ENCODE peak calls at places on chromosomes 7 and 10, in five cellular contexts. N is upper lobe of left lung, D is Peyer's patch, B is spleen, S is kidney. K is an unnamed sample.

GRCh38 chr10:77405771-77406241 is 231.8 kb downstream of the KCNMA1 start:
- DNase-seq in N (peak; percentile 91), D (no peak), B (no peak), S (peak; percentile 89), K (peak; percentile 60)

GRCh38 chr7:111103678-111104274 is 12.8 kb downstream of the LRRN3 start:
- DNase-seq in N (no peak), D (no peak), B (no peak), S (no peak), K (no peak)

GRCh38 chr7:7639421-7639820 is 1.1 kb upstream of the UMAD1 start:
- DNase-seq in N (no peak), D (no peak), B (no peak), S (no peak), K (no peak)

GRCh38 chr10:12590682-12591642 is 241.6 kb downstream of the CAMK1D start:
- DNase-seq in N (no peak), D (no peak), B (no peak), S (no peak), K (no peak)

GRCh38 chr10:21724695-21725371 is 190.8 kb downstream of the MLLT10 start:
- DNase-seq in N (peak; percentile 91), D (peak; percentile 64), B (no peak), S (peak; percentile 84), K (peak; percentile 100)

GRCh38 chr7:18363751-18364402 is 131.7 kb upstream of the HDAC9 start:
- DNase-seq in N (no peak), D (no peak), B (no peak), S (no peak), K (no peak)

GRCh38 chr7:121797283-121798037 is 75.5 kb upstream of the PTPRZ1 start:
- DNase-seq in N (no peak), D (no peak), B (no peak), S (no peak), K (peak; percentile 0)

GRCh38 chr10:48526371-48526821 is 78.5 kb downstream of the ARHGAP22 start:
- DNase-seq in N (no peak), D (no peak), B (no peak), S (peak; percentile 34), K (peak; percentile 65)

GRCh38 chr10:759898-760477 is 70.5 kb upstream of the DIP2C start:
- DNase-seq in N (no peak), D (no peak), B (peak; percentile 24), S (no peak), K (no peak)

GRCh38 chr7:44310221-44310848 is 15.1 kb downstream of the CAMK2B start:
- DNase-seq in N (peak; percentile 20), D (no peak), B (peak; percentile 60), S (no peak), K (no peak)

GRCh38 chr7:78226059-78226658 is 427.6 kb downstream of the PHTF2 start:
- DNase-seq in N (no peak), D (no peak), B (no peak), S (no peak), K (peak; percentile 50)

GRCh38 chr7:133837248-133837647 is 289.9 kb upstream of the LRGUK start:
- DNase-seq in N (no peak), D (no peak), B (no peak), S (no peak), K (no peak)

GRCh38 chr7:50721160-50721559 is 61.5 kb downstream of the GRB10 start:
- DNase-seq in N (no peak), D (no peak), B (no peak), S (no peak), K (no peak)

GRCh38 chr7:128947854-128948253 is 10.1 kb downstream of the IRF5 start:
- DNase-seq in N (no peak), D (no peak), B (no peak), S (no peak), K (no peak)

GRCh38 chr10:77431980-77432379 is 205.6 kb downstream of the KCNMA1 start:
- DNase-seq in N (no peak), D (no peak), B (no peak), S (no peak), K (no peak)

GRCh38 chr10:110516815-110517492 is 19.2 kb downstream of the DUSP5 start:
- DNase-seq in N (no peak), D (no peak), B (no peak), S (no peak), K (no peak)

GRCh38 chr7:90424720-90425119 is 21.5 kb downstream of the CLDN12 start:
- DNase-seq in N (no peak), D (no peak), B (no peak), S (no peak), K (no peak)

GRCh38 chr7:3106353-3106752 is 62.7 kb upstream of the CARD11 start:
- DNase-seq in N (peak; percentile 20), D (no peak), B (no peak), S (no peak), K (no peak)

GRCh38 chr10:124966008-124966407 is 24.1 kb downstream of the ZRANB1 start:
- DNase-seq in N (no peak), D (no peak), B (no peak), S (no peak), K (no peak)

GRCh38 chr7:155557778-155558177 is 11.4 kb upstream of the CNPY1 start:
- DNase-seq in N (no peak), D (no peak), B (peak; percentile 42), S (peak; percentile 63), K (no peak)

GRCh38 chr10:123227706-123228105 is 73.5 kb downstream of the BUB3 start:
- DNase-seq in N (no peak), D (no peak), B (no peak), S (no peak), K (no peak)

GRCh38 chr7:32436529-32436928 is 53.7 kb downstream of the LSM5 start:
- DNase-seq in N (no peak), D (no peak), B (no peak), S (no peak), K (no peak)

GRCh38 chr10:74586088-74586585 is 240.3 kb upstream of the KAT6B start:
- DNase-seq in N (no peak), D (peak; percentile 27), B (no peak), S (no peak), K (no peak)

GRCh38 chr7:17916786-17917185 is 23.5 kb downstream of the SNX13 start:
- DNase-seq in N (no peak), D (no peak), B (no peak), S (no peak), K (no peak)

GRCh38 chr7:102044984-102045673 is 227.7 kb downstream of the CUX1 start:
- DNase-seq in N (no peak), D (no peak), B (no peak), S (peak; percentile 88), K (peak; percentile 85)

GRCh38 chr10:122239578-122240257 is 31.4 kb upstream of the BTBD16 start:
- DNase-seq in N (no peak), D (no peak), B (peak; percentile 45), S (no peak), K (peak; percentile 17)

DNA sequence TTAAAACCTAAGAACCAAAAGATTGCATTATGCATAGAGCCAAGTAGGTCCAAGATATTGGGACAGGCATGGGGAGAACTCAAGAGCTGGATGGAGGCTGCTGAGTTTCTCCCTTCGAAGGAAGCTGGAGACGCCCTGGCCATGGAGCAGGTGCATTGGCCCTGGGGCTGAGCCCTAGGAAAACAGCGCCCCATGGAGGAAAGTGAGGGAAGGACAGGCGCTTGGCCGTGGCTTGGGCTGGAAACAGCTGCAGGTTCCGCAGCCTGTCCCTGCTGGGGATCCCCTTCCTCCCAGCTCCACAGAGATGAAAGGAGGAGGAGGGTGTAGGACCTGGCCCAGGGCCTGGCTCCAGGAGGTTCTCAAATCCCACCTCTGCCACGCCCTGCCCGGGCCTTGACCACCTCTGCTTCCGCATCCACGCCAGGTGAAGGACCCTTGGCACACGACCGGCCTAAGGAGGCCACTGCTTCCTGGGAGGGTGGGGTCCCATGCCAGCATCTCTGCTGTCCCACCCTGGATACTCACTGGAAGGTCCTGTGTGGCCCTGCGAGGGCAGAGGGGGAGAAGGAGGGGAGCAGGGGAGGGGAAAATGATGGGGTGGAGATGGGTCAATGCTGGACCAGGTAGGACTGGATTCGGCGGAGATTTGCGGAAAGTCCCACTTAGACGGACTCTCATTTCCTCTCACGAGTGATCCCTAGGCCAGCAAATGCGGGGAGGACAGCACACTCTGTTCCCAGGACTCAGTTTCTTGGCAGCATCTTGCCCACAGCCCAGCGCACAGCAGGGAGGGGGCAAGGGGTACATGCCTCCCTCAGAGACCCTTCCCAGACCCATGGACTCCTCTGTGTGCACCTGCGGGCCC is 258.6 kb upstream of the TCERG1L start:
- DNase-seq in N (peak; percentile 12), D (no peak), B (peak; percentile 60), S (no peak), K (no peak)
- TF ChIP-seq CTCF in N (no peak), D (no peak), B (no peak), S (no peak), K (no peak)

GRCh38 chr10:103691723-103692380 is 163.5 kb downstream of the SH3PXD2A start:
- DNase-seq in N (no peak), D (peak; percentile 55), B (no peak), S (no peak), K (no peak)

GRCh38 chr10:103691267-103691666 is 164.1 kb downstream of the SH3PXD2A start:
- DNase-seq in N (no peak), D (no peak), B (no peak), S (no peak), K (no peak)

GRCh38 chr10:103693070-103693811 is 162.1 kb downstream of the SH3PXD2A start:
- DNase-seq in N (no peak), D (peak; percentile 51), B (no peak), S (no peak), K (no peak)

GRCh38 chr10:103693812-103694205 is 161.6 kb downstream of the SH3PXD2A start:
- DNase-seq in N (no peak), D (no peak), B (no peak), S (no peak), K (no peak)

GRCh38 chr10:103692421-103693069 is 162.8 kb downstream of the SH3PXD2A start:
- DNase-seq in N (no peak), D (peak; percentile 53), B (no peak), S (no peak), K (no peak)
- H3K4me3 ChIP-seq in N (peak overlapping the region; percentile 44), D (peak overlapping the region; percentile 55), B (peak overlapping the region; percentile 16), S (peak overlapping the region; percentile 22), K (peak overlapping the region; percentile 48)

GRCh38 chr7:46772740-46773139 is 809.2 kb downstream of the TNS3 start:
- DNase-seq in N (no peak), D (no peak), B (no peak), S (no peak), K (no peak)

GRCh38 chr7:46775776-46776175 is 806.1 kb downstream of the TNS3 start:
- DNase-seq in N (no peak), D (no peak), B (no peak), S (no peak), K (no peak)

GRCh38 chr7:46775020-46775419 is 806.9 kb downstream of the TNS3 start:
- DNase-seq in N (no peak), D (no peak), B (no peak), S (no peak), K (no peak)

GRCh38 chr7:46774515-46774914 is 807.4 kb downstream of the TNS3 start:
- DNase-seq in N (no peak), D (no peak), B (no peak), S (no peak), K (no peak)

DNA sequence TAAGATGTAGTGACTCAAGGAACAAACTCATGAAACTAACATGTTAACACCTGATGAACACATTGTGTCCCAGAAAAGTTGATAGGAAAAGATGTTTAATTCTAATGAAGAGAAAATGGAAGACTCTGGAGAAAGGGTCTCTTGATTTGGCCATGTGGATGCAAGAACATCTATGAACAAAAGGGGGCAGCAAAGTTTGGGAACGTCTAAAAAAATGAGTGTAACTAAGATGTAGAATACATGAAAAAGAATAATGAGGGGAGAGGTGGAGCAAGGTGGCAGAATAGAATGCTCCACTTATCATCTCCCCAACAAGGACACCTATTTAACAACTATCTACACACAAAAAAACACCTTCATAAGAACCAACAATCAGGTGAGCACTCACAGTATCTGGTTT is 805.1 kb downstream of the TNS3 start:
- DNase-seq in N (no peak), D (no peak), B (no peak), S (no peak), K (peak; percentile 67)
- TF ChIP-seq CTCF in N (no peak), D (no peak), B (no peak), S (peak; percentile 26), K (peak; percentile 73)

GRCh38 chr10:4383683-4384082 is 442.3 kb upstream of the AKR1E2 start:
- DNase-seq in N (no peak), D (no peak), B (no peak), S (no peak), K (peak; percentile 17)
- H3K4me3 ChIP-seq in N (no peak overlapping the region), D (no peak overlapping the region), B (no peak overlapping the region), S (no peak overlapping the region), K (no peak overlapping the region)

K was measured in fibroblast of pulmonary artery.